ENCODE peak calls at places on chromosome X, in eight cellular contexts. One of them, this sample, is unnamed.
A peak's percentile ranks its signal among the peaks of the same experiment; 100 is the strongest.

GRCh38 chrX:19855700-19856381 is 31.6 kb downstream of the SH3KBP1 start:
- DNase-seq in mammary epithelial cell: no peak
- DNase-seq in CD8-positive, alpha-beta T cell: no peak
- DNase-seq in psoas muscle: no peak
- DNase-seq in Peyer's patch: no peak
- DNase-seq in dorsolateral prefrontal cortex: no peak
- DNase-seq in ovary: no peak
- DNase-seq in astrocyte of the spinal cord: no peak
- DNase-seq in this sample: peak; percentile 13

GRCh38 chrX:132292753-132293152 is 73.5 kb upstream of the RAP2C start:
- DNase-seq in mammary epithelial cell: peak; percentile 49
- DNase-seq in CD8-positive, alpha-beta T cell: peak; percentile 26
- DNase-seq in psoas muscle: no peak
- DNase-seq in Peyer's patch: no peak
- DNase-seq in dorsolateral prefrontal cortex: no peak
- DNase-seq in ovary: no peak
- DNase-seq in astrocyte of the spinal cord: peak; percentile 52
- DNase-seq in this sample: peak; percentile 71

GRCh38 chrX:69015564-69016218 is 149.6 kb downstream of the PJA1 start:
- DNase-seq in mammary epithelial cell: no peak
- DNase-seq in CD8-positive, alpha-beta T cell: no peak
- DNase-seq in psoas muscle: no peak
- DNase-seq in Peyer's patch: no peak
- DNase-seq in dorsolateral prefrontal cortex: no peak
- DNase-seq in ovary: no peak
- DNase-seq in astrocyte of the spinal cord: no peak
- DNase-seq in this sample: peak; percentile 64

GRCh38 chrX:97175147-97175546 is 291.4 kb downstream of the RPA4 start:
- DNase-seq in mammary epithelial cell: no peak
- DNase-seq in CD8-positive, alpha-beta T cell: no peak
- DNase-seq in psoas muscle: no peak
- DNase-seq in Peyer's patch: no peak
- DNase-seq in dorsolateral prefrontal cortex: no peak
- DNase-seq in ovary: no peak
- DNase-seq in astrocyte of the spinal cord: no peak
- DNase-seq in this sample: no peak

GRCh38 chrX:2427147-2427546 is 73.6 kb downstream of the DHRSX start:
- DNase-seq in mammary epithelial cell: no peak
- DNase-seq in CD8-positive, alpha-beta T cell: no peak
- DNase-seq in psoas muscle: no peak
- DNase-seq in Peyer's patch: no peak
- DNase-seq in dorsolateral prefrontal cortex: no peak
- DNase-seq in ovary: peak; percentile 24
- DNase-seq in astrocyte of the spinal cord: no peak
- DNase-seq in this sample: peak; percentile 9

GRCh38 chrX:150365051-150365952 is 2.2 kb downstream of the MAMLD1 start:
- DNase-seq in mammary epithelial cell: peak; percentile 42
- DNase-seq in CD8-positive, alpha-beta T cell: peak; percentile 69
- DNase-seq in psoas muscle: peak; percentile 75
- DNase-seq in Peyer's patch: peak; percentile 61
- DNase-seq in dorsolateral prefrontal cortex: peak; percentile 74
- DNase-seq in ovary: peak; percentile 86
- DNase-seq in astrocyte of the spinal cord: peak; percentile 56
- DNase-seq in this sample: peak; percentile 61

GRCh38 chrX:149470960-149471359 is 34.1 kb downstream of the IDS start:
- DNase-seq in mammary epithelial cell: peak; percentile 52
- DNase-seq in CD8-positive, alpha-beta T cell: peak; percentile 65
- DNase-seq in psoas muscle: peak; percentile 72
- DNase-seq in Peyer's patch: peak; percentile 76
- DNase-seq in dorsolateral prefrontal cortex: peak; percentile 85
- DNase-seq in ovary: peak; percentile 78
- DNase-seq in astrocyte of the spinal cord: peak; percentile 64
- DNase-seq in this sample: peak; percentile 65

GRCh38 chrX:120463241-120463640 is 5.9 kb downstream of the LAMP2 start:
- DNase-seq in mammary epithelial cell: peak; percentile 33
- DNase-seq in CD8-positive, alpha-beta T cell: no peak
- DNase-seq in psoas muscle: no peak
- DNase-seq in Peyer's patch: no peak
- DNase-seq in dorsolateral prefrontal cortex: no peak
- DNase-seq in ovary: no peak
- DNase-seq in astrocyte of the spinal cord: peak; percentile 39
- DNase-seq in this sample: peak; percentile 82

GRCh38 chrX:151397741-151398070 is 700 bp downstream of the VMA21 start:
- DNase-seq in mammary epithelial cell: no peak
- DNase-seq in CD8-positive, alpha-beta T cell: no peak
- DNase-seq in psoas muscle: no peak
- DNase-seq in Peyer's patch: no peak
- DNase-seq in dorsolateral prefrontal cortex: no peak
- DNase-seq in ovary: no peak
- DNase-seq in astrocyte of the spinal cord: no peak
- DNase-seq in this sample: peak; percentile 4

GRCh38 chrX:54944816-54945215 is 24.2 kb downstream of the TRO start:
- DNase-seq in mammary epithelial cell: no peak
- DNase-seq in CD8-positive, alpha-beta T cell: no peak
- DNase-seq in psoas muscle: no peak
- DNase-seq in Peyer's patch: no peak
- DNase-seq in dorsolateral prefrontal cortex: no peak
- DNase-seq in ovary: no peak
- DNase-seq in astrocyte of the spinal cord: no peak
- DNase-seq in this sample: no peak

GRCh38 chrX:102651968-102652744 is 873 bp downstream of the GPRASP1 start:
- DNase-seq in mammary epithelial cell: no peak
- DNase-seq in CD8-positive, alpha-beta T cell: peak; percentile 62
- DNase-seq in psoas muscle: no peak
- DNase-seq in Peyer's patch: no peak
- DNase-seq in dorsolateral prefrontal cortex: no peak
- DNase-seq in ovary: peak; percentile 71
- DNase-seq in astrocyte of the spinal cord: peak; percentile 28
- DNase-seq in this sample: peak; percentile 56

GRCh38 chrX:48569958-48570357 is 4.3 kb upstream of the RBM3 start:
- DNase-seq in mammary epithelial cell: peak; percentile 36
- DNase-seq in CD8-positive, alpha-beta T cell: no peak
- DNase-seq in psoas muscle: no peak
- DNase-seq in Peyer's patch: no peak
- DNase-seq in dorsolateral prefrontal cortex: no peak
- DNase-seq in ovary: no peak
- DNase-seq in astrocyte of the spinal cord: peak; percentile 35
- DNase-seq in this sample: no peak

GRCh38 chrX:16836371-16836770 is 33.8 kb downstream of the RBBP7 start:
- DNase-seq in mammary epithelial cell: no peak
- DNase-seq in CD8-positive, alpha-beta T cell: peak; percentile 14
- DNase-seq in psoas muscle: peak; percentile 37
- DNase-seq in Peyer's patch: peak; percentile 47
- DNase-seq in dorsolateral prefrontal cortex: no peak
- DNase-seq in ovary: no peak
- DNase-seq in astrocyte of the spinal cord: no peak
- DNase-seq in this sample: no peak

GRCh38 chrX:109440475-109440874 is 41.4 kb downstream of the GUCY2F start:
- DNase-seq in mammary epithelial cell: no peak
- DNase-seq in CD8-positive, alpha-beta T cell: no peak
- DNase-seq in psoas muscle: no peak
- DNase-seq in Peyer's patch: no peak
- DNase-seq in dorsolateral prefrontal cortex: no peak
- DNase-seq in ovary: no peak
- DNase-seq in astrocyte of the spinal cord: peak; percentile 56
- DNase-seq in this sample: peak; percentile 4

GRCh38 chrX:13223868-13224555 is 95.8 kb downstream of the ATXN3L start:
- DNase-seq in mammary epithelial cell: peak; percentile 96
- DNase-seq in CD8-positive, alpha-beta T cell: no peak
- DNase-seq in psoas muscle: no peak
- DNase-seq in Peyer's patch: no peak
- DNase-seq in dorsolateral prefrontal cortex: no peak
- DNase-seq in ovary: no peak
- DNase-seq in astrocyte of the spinal cord: peak; percentile 90
- DNase-seq in this sample: peak; percentile 96

GRCh38 chrX:15594371-15594770 is 6.4 kb downstream of the ACE2 start:
- DNase-seq in mammary epithelial cell: no peak
- DNase-seq in CD8-positive, alpha-beta T cell: no peak
- DNase-seq in psoas muscle: no peak
- DNase-seq in Peyer's patch: no peak
- DNase-seq in dorsolateral prefrontal cortex: no peak
- DNase-seq in ovary: no peak
- DNase-seq in astrocyte of the spinal cord: no peak
- DNase-seq in this sample: no peak

GRCh38 chrX:72572248-72573157 is at the start of gene HDAC8:
- DNase-seq in mammary epithelial cell: peak; percentile 72
- DNase-seq in CD8-positive, alpha-beta T cell: peak; percentile 41
- DNase-seq in psoas muscle: peak; percentile 72
- DNase-seq in Peyer's patch: peak; percentile 57
- DNase-seq in dorsolateral prefrontal cortex: peak; percentile 60
- DNase-seq in ovary: peak; percentile 66
- DNase-seq in astrocyte of the spinal cord: peak; percentile 90
- DNase-seq in this sample: peak; percentile 90

GRCh38 chrX:75151828-75152592 is 4.1 kb downstream of the ABCB7 start:
- DNase-seq in mammary epithelial cell: no peak
- DNase-seq in CD8-positive, alpha-beta T cell: no peak
- DNase-seq in psoas muscle: no peak
- DNase-seq in Peyer's patch: no peak
- DNase-seq in dorsolateral prefrontal cortex: no peak
- DNase-seq in ovary: no peak
- DNase-seq in astrocyte of the spinal cord: no peak
- DNase-seq in this sample: peak; percentile 29

GRCh38 chrX:2628751-2629315 is 62.3 kb upstream of the CD99 start:
- DNase-seq in mammary epithelial cell: no peak
- DNase-seq in CD8-positive, alpha-beta T cell: no peak
- DNase-seq in psoas muscle: no peak
- DNase-seq in Peyer's patch: no peak
- DNase-seq in dorsolateral prefrontal cortex: no peak
- DNase-seq in ovary: no peak
- DNase-seq in astrocyte of the spinal cord: no peak
- DNase-seq in this sample: no peak

GRCh38 chrX:70479197-70479969 is 34.7 kb downstream of the DLG3 start:
- DNase-seq in mammary epithelial cell: peak; percentile 60
- DNase-seq in CD8-positive, alpha-beta T cell: no peak
- DNase-seq in psoas muscle: no peak
- DNase-seq in Peyer's patch: no peak
- DNase-seq in dorsolateral prefrontal cortex: no peak
- DNase-seq in ovary: no peak
- DNase-seq in astrocyte of the spinal cord: peak; percentile 83
- DNase-seq in this sample: peak; percentile 65

GRCh38 chrX:38117485-38117884 is 103.2 kb downstream of the SRPX start:
- DNase-seq in mammary epithelial cell: peak; percentile 19
- DNase-seq in CD8-positive, alpha-beta T cell: no peak
- DNase-seq in psoas muscle: no peak
- DNase-seq in Peyer's patch: no peak
- DNase-seq in dorsolateral prefrontal cortex: no peak
- DNase-seq in ovary: no peak
- DNase-seq in astrocyte of the spinal cord: peak; percentile 57
- DNase-seq in this sample: peak; percentile 65

GRCh38 chrX:137432609-137433008 is 133.3 kb upstream of the ZIC3 start:
- DNase-seq in mammary epithelial cell: no peak
- DNase-seq in CD8-positive, alpha-beta T cell: no peak
- DNase-seq in psoas muscle: no peak
- DNase-seq in Peyer's patch: no peak
- DNase-seq in dorsolateral prefrontal cortex: no peak
- DNase-seq in ovary: no peak
- DNase-seq in astrocyte of the spinal cord: peak; percentile 6
- DNase-seq in this sample: no peak
- TF ChIP-seq CTCF in mammary epithelial cell: peak; percentile 15
- TF ChIP-seq CTCF in CD8-positive, alpha-beta T cell: no peak
- TF ChIP-seq CTCF in psoas muscle: no peak
- TF ChIP-seq CTCF in Peyer's patch: no peak
- TF ChIP-seq CTCF in dorsolateral prefrontal cortex: no peak
- TF ChIP-seq CTCF in ovary: no peak
- TF ChIP-seq CTCF in astrocyte of the spinal cord: peak; percentile 50
- TF ChIP-seq CTCF in this sample: no peak

GRCh38 chrX:40157228-40158035 is 59.7 kb upstream of the BCOR start:
- DNase-seq in mammary epithelial cell: no peak
- DNase-seq in CD8-positive, alpha-beta T cell: no peak
- DNase-seq in psoas muscle: no peak
- DNase-seq in Peyer's patch: no peak
- DNase-seq in dorsolateral prefrontal cortex: no peak
- DNase-seq in ovary: no peak
- DNase-seq in astrocyte of the spinal cord: no peak
- DNase-seq in this sample: no peak
- H3K4me3 ChIP-seq in mammary epithelial cell: peak overlapping the region; percentile 49
- H3K4me3 ChIP-seq in CD8-positive, alpha-beta T cell: no peak overlapping the region
- H3K4me3 ChIP-seq in psoas muscle: peak overlapping the region; percentile 69
- H3K4me3 ChIP-seq in Peyer's patch: peak overlapping the region; percentile 58
- H3K4me3 ChIP-seq in dorsolateral prefrontal cortex: peak overlapping the region; percentile 42
- H3K4me3 ChIP-seq in ovary: peak overlapping the region; percentile 47
- H3K4me3 ChIP-seq in astrocyte of the spinal cord: peak overlapping the region; percentile 43
- H3K4me3 ChIP-seq in this sample: no peak overlapping the region

DNA sequence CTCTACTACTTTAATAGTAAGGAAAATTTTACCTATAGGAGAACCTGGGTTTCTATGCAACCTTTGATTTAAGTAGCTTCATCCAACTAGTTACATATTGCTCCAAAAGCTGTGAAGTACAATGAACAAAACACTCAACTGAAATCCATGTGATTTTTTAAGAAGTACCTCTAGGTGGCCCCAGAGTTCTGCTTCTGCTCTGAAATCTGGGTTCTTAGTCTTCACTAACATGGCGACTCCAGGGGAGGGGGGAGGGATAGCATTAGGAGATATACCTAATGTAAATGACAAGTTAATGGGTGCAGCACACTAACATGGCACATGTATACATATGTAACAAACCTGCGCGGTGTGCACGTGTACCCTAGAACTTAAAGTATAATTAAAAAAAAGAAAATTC is 73.4 kb upstream of the MAGEB2 start:
- DNase-seq in mammary epithelial cell: peak; percentile 24
- DNase-seq in CD8-positive, alpha-beta T cell: no peak
- DNase-seq in psoas muscle: no peak
- DNase-seq in Peyer's patch: no peak
- DNase-seq in dorsolateral prefrontal cortex: no peak
- DNase-seq in ovary: no peak
- DNase-seq in astrocyte of the spinal cord: peak; percentile 32
- DNase-seq in this sample: peak; percentile 58
- TF ChIP-seq CTCF in mammary epithelial cell: peak; percentile 61
- TF ChIP-seq CTCF in CD8-positive, alpha-beta T cell: no peak
- TF ChIP-seq CTCF in psoas muscle: no peak
- TF ChIP-seq CTCF in Peyer's patch: no peak
- TF ChIP-seq CTCF in dorsolateral prefrontal cortex: no peak
- TF ChIP-seq CTCF in ovary: no peak
- TF ChIP-seq CTCF in astrocyte of the spinal cord: peak; percentile 30
- TF ChIP-seq CTCF in this sample: peak; percentile 40

GRCh38 chrX:56802428-56802827 is 73.4 kb downstream of the NBDY start:
- DNase-seq in mammary epithelial cell: no peak
- DNase-seq in CD8-positive, alpha-beta T cell: no peak
- DNase-seq in psoas muscle: no peak
- DNase-seq in Peyer's patch: no peak
- DNase-seq in dorsolateral prefrontal cortex: no peak
- DNase-seq in ovary: no peak
- DNase-seq in astrocyte of the spinal cord: no peak
- DNase-seq in this sample: no peak

GRCh38 chrX:56803849-56804681 is 75.0 kb downstream of the NBDY start:
- DNase-seq in mammary epithelial cell: no peak
- DNase-seq in CD8-positive, alpha-beta T cell: no peak
- DNase-seq in psoas muscle: no peak
- DNase-seq in Peyer's patch: peak; percentile 2
- DNase-seq in dorsolateral prefrontal cortex: no peak
- DNase-seq in ovary: no peak
- DNase-seq in astrocyte of the spinal cord: no peak
- DNase-seq in this sample: no peak

GRCh38 chrX:56804867-56805266 is 75.8 kb downstream of the NBDY start:
- DNase-seq in mammary epithelial cell: peak; percentile 41
- DNase-seq in CD8-positive, alpha-beta T cell: no peak
- DNase-seq in psoas muscle: no peak
- DNase-seq in Peyer's patch: peak; percentile 2
- DNase-seq in dorsolateral prefrontal cortex: no peak
- DNase-seq in ovary: no peak
- DNase-seq in astrocyte of the spinal cord: no peak
- DNase-seq in this sample: no peak

GRCh38 chrX:56805399-56805798 is 76.4 kb downstream of the NBDY start:
- DNase-seq in mammary epithelial cell: no peak
- DNase-seq in CD8-positive, alpha-beta T cell: no peak
- DNase-seq in psoas muscle: no peak
- DNase-seq in Peyer's patch: peak; percentile 2
- DNase-seq in dorsolateral prefrontal cortex: no peak
- DNase-seq in ovary: no peak
- DNase-seq in astrocyte of the spinal cord: no peak
- DNase-seq in this sample: no peak

GRCh38 chrX:56802921-56803848 is 74.1 kb downstream of the NBDY start:
- DNase-seq in mammary epithelial cell: peak; percentile 67
- DNase-seq in CD8-positive, alpha-beta T cell: peak; percentile 79
- DNase-seq in psoas muscle: peak; percentile 83
- DNase-seq in Peyer's patch: peak; percentile 40
- DNase-seq in dorsolateral prefrontal cortex: peak; percentile 89
- DNase-seq in ovary: peak; percentile 91
- DNase-seq in astrocyte of the spinal cord: peak; percentile 71
- DNase-seq in this sample: peak; percentile 75
- H3K4me3 ChIP-seq in mammary epithelial cell: peak overlapping the region; percentile 62
- H3K4me3 ChIP-seq in CD8-positive, alpha-beta T cell: no peak overlapping the region
- H3K4me3 ChIP-seq in psoas muscle: peak overlapping the region; percentile 84
- H3K4me3 ChIP-seq in Peyer's patch: no peak overlapping the region
- H3K4me3 ChIP-seq in dorsolateral prefrontal cortex: peak overlapping the region; percentile 59
- H3K4me3 ChIP-seq in ovary: peak overlapping the region; percentile 51
- H3K4me3 ChIP-seq in astrocyte of the spinal cord: peak overlapping the region; percentile 33
- H3K4me3 ChIP-seq in this sample: no peak overlapping the region